ENCODE peak calls at places on chromosomes 13 and 19, in seven cellular contexts. One of them, this sample, is unnamed.
A peak's percentile ranks its signal among the peaks of the same experiment; 100 is the strongest.

GRCh38 chr19:20422216-20422615 is 143.4 kb downstream of the ZNF737 start:
- DNase-seq in OCI-LY7: no peak
- DNase-seq in mesendoderm: peak; percentile 85
- DNase-seq in lower lobe of right lung: no peak
- DNase-seq in testis: peak; percentile 15
- DNase-seq in left ventricle myocardium inferior: no peak
- DNase-seq in H9: no peak
- DNase-seq in this sample: no peak

GRCh38 chr13:19052180-19052579 is 129.4 kb downstream of the TUBA3C start:
- DNase-seq in OCI-LY7: no peak
- DNase-seq in mesendoderm: no peak
- DNase-seq in lower lobe of right lung: no peak
- DNase-seq in testis: no peak
- DNase-seq in left ventricle myocardium inferior: no peak
- DNase-seq in H9: no peak
- DNase-seq in this sample: no peak

GRCh38 chr13:47983070-47983469 is 18.0 kb downstream of the SUCLA2 start:
- DNase-seq in OCI-LY7: no peak
- DNase-seq in mesendoderm: no peak
- DNase-seq in lower lobe of right lung: no peak
- DNase-seq in testis: no peak
- DNase-seq in left ventricle myocardium inferior: no peak
- DNase-seq in H9: no peak
- DNase-seq in this sample: no peak

GRCh38 chr19:7349961-7350711 is 1.4 kb downstream of the ARHGEF18 start:
- DNase-seq in OCI-LY7: peak; percentile 79
- DNase-seq in mesendoderm: no peak
- DNase-seq in lower lobe of right lung: no peak
- DNase-seq in testis: no peak
- DNase-seq in left ventricle myocardium inferior: no peak
- DNase-seq in H9: no peak
- DNase-seq in this sample: no peak

GRCh38 chr13:48950507-48950886 is 25.2 kb upstream of the FNDC3A start:
- DNase-seq in OCI-LY7: no peak
- DNase-seq in mesendoderm: peak; percentile 46
- DNase-seq in lower lobe of right lung: no peak
- DNase-seq in testis: no peak
- DNase-seq in left ventricle myocardium inferior: no peak
- DNase-seq in H9: no peak
- DNase-seq in this sample: no peak

GRCh38 chr19:38780443-38780842 is 7.1 kb upstream of the LGALS7 start:
- DNase-seq in OCI-LY7: no peak
- DNase-seq in mesendoderm: no peak
- DNase-seq in lower lobe of right lung: peak; percentile 3
- DNase-seq in testis: no peak
- DNase-seq in left ventricle myocardium inferior: no peak
- DNase-seq in H9: no peak
- DNase-seq in this sample: no peak

GRCh38 chr13:74710006-74710405 is 575.8 kb upstream of the KLF12 start:
- DNase-seq in OCI-LY7: no peak
- DNase-seq in mesendoderm: no peak
- DNase-seq in lower lobe of right lung: no peak
- DNase-seq in testis: no peak
- DNase-seq in left ventricle myocardium inferior: no peak
- DNase-seq in H9: no peak
- DNase-seq in this sample: no peak

GRCh38 chr19:55173717-55174409 is 6.2 kb downstream of the SYT5 start:
- DNase-seq in OCI-LY7: peak; percentile 84
- DNase-seq in mesendoderm: peak; percentile 89
- DNase-seq in lower lobe of right lung: no peak
- DNase-seq in testis: peak; percentile 77
- DNase-seq in left ventricle myocardium inferior: peak; percentile 63
- DNase-seq in H9: peak; percentile 95
- DNase-seq in this sample: peak; percentile 81

GRCh38 chr13:110826861-110827672 is 87.8 kb downstream of the ANKRD10 start:
- DNase-seq in OCI-LY7: no peak
- DNase-seq in mesendoderm: no peak
- DNase-seq in lower lobe of right lung: no peak
- DNase-seq in testis: peak; percentile 93
- DNase-seq in left ventricle myocardium inferior: no peak
- DNase-seq in H9: no peak
- DNase-seq in this sample: peak; percentile 70

GRCh38 chr13:32330438-32330837 is 15.1 kb downstream of the BRCA2 start:
- DNase-seq in OCI-LY7: no peak
- DNase-seq in mesendoderm: no peak
- DNase-seq in lower lobe of right lung: no peak
- DNase-seq in testis: no peak
- DNase-seq in left ventricle myocardium inferior: no peak
- DNase-seq in H9: no peak
- DNase-seq in this sample: no peak

GRCh38 chr19:10517760-10518443 is 655 bp upstream of the S1PR5 start:
- DNase-seq in OCI-LY7: no peak
- DNase-seq in mesendoderm: peak; percentile 71
- DNase-seq in lower lobe of right lung: no peak
- DNase-seq in testis: no peak
- DNase-seq in left ventricle myocardium inferior: no peak
- DNase-seq in H9: peak; percentile 77
- DNase-seq in this sample: peak; percentile 17

GRCh38 chr13:73228546-73228945 is 169.7 kb downstream of the KLF5 start:
- DNase-seq in OCI-LY7: no peak
- DNase-seq in mesendoderm: no peak
- DNase-seq in lower lobe of right lung: no peak
- DNase-seq in testis: no peak
- DNase-seq in left ventricle myocardium inferior: no peak
- DNase-seq in H9: no peak
- DNase-seq in this sample: no peak

GRCh38 chr19:30133803-30134202 is 191.8 kb downstream of the URI1 start:
- DNase-seq in OCI-LY7: no peak
- DNase-seq in mesendoderm: no peak
- DNase-seq in lower lobe of right lung: no peak
- DNase-seq in testis: no peak
- DNase-seq in left ventricle myocardium inferior: no peak
- DNase-seq in H9: no peak
- DNase-seq in this sample: no peak

GRCh38 chr19:3190921-3191805 is 5.4 kb downstream of the NCLN start:
- DNase-seq in OCI-LY7: no peak
- DNase-seq in mesendoderm: no peak
- DNase-seq in lower lobe of right lung: no peak
- DNase-seq in testis: no peak
- DNase-seq in left ventricle myocardium inferior: no peak
- DNase-seq in H9: no peak
- DNase-seq in this sample: peak; percentile 29
- H3K4me1 ChIP-seq in OCI-LY7: peaks cover 10% of the 10 kb centered on the region
- H3K4me1 ChIP-seq in mesendoderm: peaks cover 3% of the 10 kb centered on the region
- H3K4me1 ChIP-seq in lower lobe of right lung: peaks cover 29% of the 10 kb centered on the region
- H3K4me1 ChIP-seq in testis: peaks cover 13% of the 10 kb centered on the region
- H3K4me1 ChIP-seq in left ventricle myocardium inferior: peaks cover 37% of the 10 kb centered on the region
- H3K4me1 ChIP-seq in H9: no peaks in the 10 kb centered on the region
- H3K4me1 ChIP-seq in this sample: peaks cover 6% of the 10 kb centered on the region

GRCh38 chr19:2057484-2058469 is 6.7 kb upstream of the MKNK2 start:
- DNase-seq in OCI-LY7: no peak
- DNase-seq in mesendoderm: no peak
- DNase-seq in lower lobe of right lung: no peak
- DNase-seq in testis: no peak
- DNase-seq in left ventricle myocardium inferior: no peak
- DNase-seq in H9: no peak
- DNase-seq in this sample: peak; percentile 59

GRCh38 chr19:2061936-2062729 is 11.1 kb upstream of the MKNK2 start:
- DNase-seq in OCI-LY7: peak; percentile 31
- DNase-seq in mesendoderm: no peak
- DNase-seq in lower lobe of right lung: no peak
- DNase-seq in testis: no peak
- DNase-seq in left ventricle myocardium inferior: no peak
- DNase-seq in H9: peak; percentile 50
- DNase-seq in this sample: no peak

GRCh38 chr19:2058570-2059421 is 7.8 kb upstream of the MKNK2 start:
- DNase-seq in OCI-LY7: no peak
- DNase-seq in mesendoderm: no peak
- DNase-seq in lower lobe of right lung: no peak
- DNase-seq in testis: no peak
- DNase-seq in left ventricle myocardium inferior: no peak
- DNase-seq in H9: no peak
- DNase-seq in this sample: no peak

GRCh38 chr19:2061093-2061935 is 10.3 kb upstream of the MKNK2 start:
- DNase-seq in OCI-LY7: peak; percentile 100
- DNase-seq in mesendoderm: peak; percentile 99
- DNase-seq in lower lobe of right lung: peak; percentile 99
- DNase-seq in testis: peak; percentile 99
- DNase-seq in left ventricle myocardium inferior: peak; percentile 99
- DNase-seq in H9: peak; percentile 98
- DNase-seq in this sample: peak; percentile 99

DNA sequence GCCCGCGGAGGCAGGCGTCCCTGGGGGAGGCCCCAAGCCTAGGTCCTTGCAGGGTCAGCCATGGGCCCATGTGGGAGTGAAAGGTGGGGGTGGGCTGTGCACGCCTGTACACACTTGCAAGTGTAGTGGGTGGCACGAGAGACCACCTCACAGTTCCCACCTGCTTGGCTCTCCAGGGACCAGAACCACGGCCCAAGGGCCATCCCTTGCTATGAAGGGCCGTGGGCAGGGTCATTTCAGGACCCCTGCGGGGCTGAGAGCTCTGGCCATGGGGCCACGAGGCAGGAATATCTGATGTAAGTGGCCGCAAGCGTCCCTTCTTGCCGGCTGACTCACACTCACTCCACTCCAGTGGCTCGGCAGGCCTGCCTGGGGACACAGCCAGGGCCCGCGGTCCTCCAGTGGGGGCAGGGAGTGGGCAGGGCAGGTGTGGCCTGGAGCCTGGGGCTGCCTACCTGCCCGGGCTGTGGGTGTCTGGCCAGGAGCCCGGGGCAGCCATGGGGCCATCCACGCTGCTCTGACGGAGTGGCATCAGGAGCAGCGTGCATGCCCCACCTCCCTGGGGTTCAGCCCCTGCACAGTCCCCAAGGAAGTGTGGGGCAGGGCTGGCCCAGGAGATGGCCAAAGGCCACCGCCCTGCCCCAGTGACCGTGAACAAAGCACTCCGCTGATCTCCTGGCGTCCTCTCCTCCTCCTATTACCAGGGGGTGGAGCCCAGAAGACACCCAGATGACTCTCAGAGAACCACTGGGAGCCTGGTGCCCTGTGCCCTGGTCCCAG is 8.6 kb upstream of the MKNK2 start:
- DNase-seq in OCI-LY7: no peak
- DNase-seq in mesendoderm: peak; percentile 83
- DNase-seq in lower lobe of right lung: peak; percentile 92
- DNase-seq in testis: peak; percentile 81
- DNase-seq in left ventricle myocardium inferior: no peak
- DNase-seq in H9: no peak
- DNase-seq in this sample: peak; percentile 77
- H3K4me1 ChIP-seq in OCI-LY7: peaks cover 84% of the 10 kb centered on the region
- H3K4me1 ChIP-seq in mesendoderm: peaks cover 5% of the 10 kb centered on the region
- H3K4me1 ChIP-seq in lower lobe of right lung: peaks cover 80% of the 10 kb centered on the region
- H3K4me1 ChIP-seq in testis: peaks cover 49% of the 10 kb centered on the region
- H3K4me1 ChIP-seq in left ventricle myocardium inferior: peaks cover 95% of the 10 kb centered on the region
- H3K4me1 ChIP-seq in H9: no peaks in the 10 kb centered on the region
- H3K4me1 ChIP-seq in this sample: peaks cover 12% of the 10 kb centered on the region

GRCh38 chr13:114097504-114097892 is 34.9 kb downstream of the RASA3 start:
- DNase-seq in OCI-LY7: no peak
- DNase-seq in mesendoderm: no peak
- DNase-seq in lower lobe of right lung: no peak
- DNase-seq in testis: no peak
- DNase-seq in left ventricle myocardium inferior: no peak
- DNase-seq in H9: no peak
- DNase-seq in this sample: no peak

GRCh38 chr13:114096811-114097503 is 35.5 kb downstream of the RASA3 start:
- DNase-seq in OCI-LY7: no peak
- DNase-seq in mesendoderm: no peak
- DNase-seq in lower lobe of right lung: no peak
- DNase-seq in testis: no peak
- DNase-seq in left ventricle myocardium inferior: no peak
- DNase-seq in H9: no peak
- DNase-seq in this sample: no peak

GRCh38 chr13:114099191-114099590 is 33.2 kb downstream of the RASA3 start:
- DNase-seq in OCI-LY7: no peak
- DNase-seq in mesendoderm: peak; percentile 91
- DNase-seq in lower lobe of right lung: peak; percentile 45
- DNase-seq in testis: peak; percentile 72
- DNase-seq in left ventricle myocardium inferior: peak; percentile 83
- DNase-seq in H9: peak; percentile 86
- DNase-seq in this sample: peak; percentile 92

GRCh38 chr13:114099918-114100445 is 32.4 kb downstream of the RASA3 start:
- DNase-seq in OCI-LY7: peak; percentile 16
- DNase-seq in mesendoderm: peak; percentile 92
- DNase-seq in lower lobe of right lung: peak; percentile 44
- DNase-seq in testis: no peak
- DNase-seq in left ventricle myocardium inferior: no peak
- DNase-seq in H9: peak; percentile 91
- DNase-seq in this sample: no peak

GRCh38 chr13:114097893-114098688 is 34.3 kb downstream of the RASA3 start:
- DNase-seq in OCI-LY7: no peak
- DNase-seq in mesendoderm: no peak
- DNase-seq in lower lobe of right lung: peak; percentile 38
- DNase-seq in testis: peak; percentile 12
- DNase-seq in left ventricle myocardium inferior: no peak
- DNase-seq in H9: no peak
- DNase-seq in this sample: peak; percentile 42
- H3K4me1 ChIP-seq in OCI-LY7: peaks cover 9% of the 10 kb centered on the region
- H3K4me1 ChIP-seq in mesendoderm: no peaks in the 10 kb centered on the region
- H3K4me1 ChIP-seq in lower lobe of right lung: peaks cover 8% of the 10 kb centered on the region
- H3K4me1 ChIP-seq in testis: peaks cover 5% of the 10 kb centered on the region
- H3K4me1 ChIP-seq in left ventricle myocardium inferior: peaks cover 34% of the 10 kb centered on the region
- H3K4me1 ChIP-seq in H9: no peaks in the 10 kb centered on the region
- H3K4me1 ChIP-seq in this sample: peaks cover 4% of the 10 kb centered on the region

GRCh38 chr19:35813043-35813890 is 622 bp upstream of the PRODH2 start:
- DNase-seq in OCI-LY7: no peak
- DNase-seq in mesendoderm: no peak
- DNase-seq in lower lobe of right lung: no peak
- DNase-seq in testis: no peak
- DNase-seq in left ventricle myocardium inferior: no peak
- DNase-seq in H9: no peak
- DNase-seq in this sample: no peak

GRCh38 chr19:35816262-35816661 is 3.6 kb upstream of the PRODH2 start:
- DNase-seq in OCI-LY7: no peak
- DNase-seq in mesendoderm: no peak
- DNase-seq in lower lobe of right lung: no peak
- DNase-seq in testis: no peak
- DNase-seq in left ventricle myocardium inferior: no peak
- DNase-seq in H9: peak; percentile 67
- DNase-seq in this sample: no peak

GRCh38 chr19:35822579-35822978 is 9.9 kb upstream of the PRODH2 start:
- DNase-seq in OCI-LY7: no peak
- DNase-seq in mesendoderm: no peak
- DNase-seq in lower lobe of right lung: no peak
- DNase-seq in testis: no peak
- DNase-seq in left ventricle myocardium inferior: no peak
- DNase-seq in H9: no peak
- DNase-seq in this sample: no peak

GRCh38 chr19:35816846-35817245 is 4.2 kb upstream of the PRODH2 start:
- DNase-seq in OCI-LY7: no peak
- DNase-seq in mesendoderm: no peak
- DNase-seq in lower lobe of right lung: no peak
- DNase-seq in testis: no peak
- DNase-seq in left ventricle myocardium inferior: no peak
- DNase-seq in H9: no peak
- DNase-seq in this sample: no peak

DNA sequence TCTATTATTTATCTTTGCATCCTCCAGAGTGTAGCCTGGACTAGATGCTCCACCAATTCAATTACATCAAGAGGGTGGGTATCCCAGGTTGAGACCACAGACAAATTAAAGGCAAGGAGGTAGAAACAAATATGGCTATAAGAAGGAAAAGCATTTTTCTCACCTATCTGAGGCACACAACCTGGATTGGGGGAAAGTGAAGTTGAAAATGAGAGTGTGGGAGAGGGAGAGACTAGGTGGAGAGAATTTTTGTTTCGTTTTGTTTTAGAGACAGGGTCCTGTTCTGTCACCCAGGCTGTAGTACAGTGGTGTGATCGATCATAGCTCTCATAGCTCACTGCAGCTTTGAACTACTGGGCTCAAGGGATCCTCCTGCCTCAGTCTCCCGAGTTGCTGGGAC is 5.8 kb upstream of the PRODH2 start:
- DNase-seq in OCI-LY7: no peak
- DNase-seq in mesendoderm: no peak
- DNase-seq in lower lobe of right lung: no peak
- DNase-seq in testis: no peak
- DNase-seq in left ventricle myocardium inferior: no peak
- DNase-seq in H9: no peak
- DNase-seq in this sample: no peak
- H3K4me1 ChIP-seq in OCI-LY7: no peaks in the 10 kb centered on the region
- H3K4me1 ChIP-seq in mesendoderm: no peaks in the 10 kb centered on the region
- H3K4me1 ChIP-seq in lower lobe of right lung: no peaks in the 10 kb centered on the region
- H3K4me1 ChIP-seq in testis: no peaks in the 10 kb centered on the region
- H3K4me1 ChIP-seq in left ventricle myocardium inferior: no peaks in the 10 kb centered on the region
- H3K4me1 ChIP-seq in H9: peaks cover 3% of the 10 kb centered on the region
- H3K4me1 ChIP-seq in this sample: no peaks in the 10 kb centered on the region